ENCODE peak calls at places on chromosomes 4 and X, in four cellular contexts. B, R, U and C are unnamed samples.
A peak's percentile ranks its signal among the peaks of the same experiment; 100 is the strongest.

GRCh38 chr4:122346036-122346435 is 32.8 kb upstream of the ADAD1 start:
- DNase-seq in R (no peak), U (no peak), B (no peak), C (no peak)

GRCh38 chr4:97159625-97160024 is 983.7 kb downstream of the STPG2 start:
- DNase-seq in B (no peak), U (no peak), R (no peak), C (no peak)

GRCh38 chr4:54315561-54315960 is 86.5 kb downstream of the PDGFRA start:
- DNase-seq in B (no peak), U (no peak), R (no peak), C (no peak)

GRCh38 chr4:680091-680490 is 5.7 kb downstream of the MYL5 start:
- DNase-seq in U (no peak), R (peak; percentile 75), B (no peak), C (no peak)

GRCh38 chr4:21134994-21135393 is 434.7 kb downstream of the PACRGL start:
- DNase-seq in R (no peak), U (no peak), B (no peak), C (no peak)

GRCh38 chrX:139877710-139878414 is 55.0 kb downstream of the ATP11C start:
- DNase-seq in R (no peak), B (no peak), U (no peak), C (no peak)

GRCh38 chrX:39840141-39841126 is 257.3 kb downstream of the BCOR start:
- DNase-seq in R (no peak), U (no peak), B (no peak), C (no peak)

GRCh38 chr4:89998350-89999098 is 103.9 kb downstream of the MMRN1 start:
- DNase-seq in B (no peak), U (no peak), R (no peak), C (no peak)

GRCh38 chrX:108223606-108224005 is 132.0 kb downstream of the ATG4A start:
- DNase-seq in R (no peak), U (no peak), B (no peak), C (no peak)

DNA sequence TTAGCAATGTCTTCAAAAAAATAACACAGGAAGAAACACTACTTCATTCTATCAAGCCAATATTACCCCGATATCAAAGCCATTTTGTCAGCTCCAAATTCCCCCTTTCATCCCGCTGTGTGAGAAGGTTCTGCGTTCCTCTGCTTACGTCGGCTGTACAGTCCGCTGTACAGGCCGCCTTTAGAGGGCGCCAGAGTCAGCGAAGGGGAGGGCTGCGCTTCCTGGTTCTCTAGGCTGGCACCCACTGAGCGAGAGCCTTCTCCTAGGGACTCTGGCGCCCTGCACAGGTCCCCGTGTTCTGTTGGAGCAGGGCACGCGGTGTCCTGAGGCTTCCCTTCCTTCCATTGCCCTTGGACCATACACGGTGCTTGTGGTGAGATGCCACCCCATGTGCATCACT is 25.3 kb upstream of the CT45A1 start:
- DNase-seq in U (no peak), B (no peak), R (no peak), C (no peak)
- TF ChIP-seq CTCF in U (no peak), B (no peak), R (no peak), C (no peak)

GRCh38 chr4:83617371-83618021 is 81.6 kb downstream of the GPAT3 start:
- DNase-seq in B (peak; percentile 33), R (no peak), U (no peak), C (no peak)
- H3K9me3 ChIP-seq in B (peaks cover 4% of the 10 kb centered on the region), R (peaks cover 9% of the 10 kb centered on the region), U (no peaks in the 10 kb centered on the region), C (no peaks in the 10 kb centered on the region)

DNA sequence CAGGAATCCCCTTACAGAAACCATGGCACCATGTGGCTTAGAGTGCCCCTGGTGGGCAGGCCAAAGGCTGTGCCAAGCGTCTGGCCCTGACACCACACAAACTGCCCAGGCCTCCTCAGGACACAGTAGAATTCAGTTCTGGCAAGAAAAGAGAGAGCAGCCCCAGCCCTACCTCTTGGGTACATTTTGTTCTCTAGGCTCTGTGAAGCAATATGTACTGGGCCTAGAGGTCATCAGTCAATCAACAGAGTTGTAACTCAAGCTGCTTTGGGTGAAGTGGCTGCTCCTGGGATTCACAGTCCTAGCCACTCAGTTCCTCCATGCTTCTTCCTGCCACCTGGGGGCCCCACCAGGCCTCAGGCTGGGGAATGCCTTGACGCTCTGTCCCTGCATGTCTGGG is 158.1 kb upstream of the MAMLD1 start:
- DNase-seq in U (no peak), B (peak; percentile 40), R (no peak), C (no peak)
- TF ChIP-seq CTCF in U (no peak), B (no peak), R (no peak), C (no peak)

DNA sequence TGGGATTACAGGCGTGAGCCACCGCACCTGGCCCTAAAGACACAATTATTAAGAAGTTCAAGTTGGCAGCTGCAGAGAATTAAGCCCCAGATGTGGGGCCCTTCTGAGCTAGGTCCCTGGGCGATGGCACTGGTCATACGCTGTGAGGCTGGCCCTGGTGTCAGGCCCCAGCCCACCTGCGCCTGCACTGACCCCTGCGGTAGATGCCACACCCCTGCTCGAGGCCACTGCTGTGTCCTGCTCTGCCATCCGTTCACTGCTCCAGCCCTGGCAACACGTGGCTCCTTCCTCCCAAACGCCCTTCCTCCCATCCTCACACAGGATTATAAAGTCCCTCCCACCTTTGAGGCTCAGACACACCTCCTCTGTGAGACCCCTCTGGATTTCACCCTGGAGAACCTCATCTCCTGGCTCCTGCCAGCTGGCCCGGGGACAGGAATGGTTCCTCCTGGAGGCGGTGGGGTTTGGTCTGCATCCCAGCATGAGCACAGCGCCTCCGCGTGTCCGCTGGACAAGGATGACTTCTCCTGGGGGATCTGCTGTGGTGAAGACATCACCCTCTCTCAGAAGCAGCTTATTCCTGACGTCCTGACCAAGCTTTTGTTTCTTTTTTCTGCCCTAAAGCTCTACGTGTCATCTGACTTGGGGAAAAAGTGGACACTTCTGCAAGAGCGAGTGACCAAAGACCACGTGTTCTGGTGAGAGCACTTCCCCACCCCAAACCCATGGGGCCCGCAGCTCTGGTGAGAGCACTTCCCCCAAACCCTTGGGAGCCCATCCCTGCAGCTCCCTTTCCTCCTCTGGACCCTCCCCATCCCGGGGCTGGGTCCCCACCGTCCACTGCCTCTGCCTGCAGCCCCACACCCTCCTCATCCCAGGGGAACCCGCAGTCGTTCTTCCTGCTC is 219.0 kb upstream of the PSAPL1 start:
- DNase-seq in U (no peak), R (peak; percentile 78), B (no peak), C (peak; percentile 61)
- H3K9me3 ChIP-seq in U (no peaks in the 10 kb centered on the region), R (no peaks in the 10 kb centered on the region), B (no peaks in the 10 kb centered on the region), C (no peaks in the 10 kb centered on the region)

GRCh38 chr4:138494931-138495330 is 252.8 kb upstream of the SLC7A11 start:
- DNase-seq in B (no peak), R (no peak), U (no peak), C (no peak)
- TF ChIP-seq CTCF in B (no peak), R (no peak), U (no peak), C (no peak)

DNA sequence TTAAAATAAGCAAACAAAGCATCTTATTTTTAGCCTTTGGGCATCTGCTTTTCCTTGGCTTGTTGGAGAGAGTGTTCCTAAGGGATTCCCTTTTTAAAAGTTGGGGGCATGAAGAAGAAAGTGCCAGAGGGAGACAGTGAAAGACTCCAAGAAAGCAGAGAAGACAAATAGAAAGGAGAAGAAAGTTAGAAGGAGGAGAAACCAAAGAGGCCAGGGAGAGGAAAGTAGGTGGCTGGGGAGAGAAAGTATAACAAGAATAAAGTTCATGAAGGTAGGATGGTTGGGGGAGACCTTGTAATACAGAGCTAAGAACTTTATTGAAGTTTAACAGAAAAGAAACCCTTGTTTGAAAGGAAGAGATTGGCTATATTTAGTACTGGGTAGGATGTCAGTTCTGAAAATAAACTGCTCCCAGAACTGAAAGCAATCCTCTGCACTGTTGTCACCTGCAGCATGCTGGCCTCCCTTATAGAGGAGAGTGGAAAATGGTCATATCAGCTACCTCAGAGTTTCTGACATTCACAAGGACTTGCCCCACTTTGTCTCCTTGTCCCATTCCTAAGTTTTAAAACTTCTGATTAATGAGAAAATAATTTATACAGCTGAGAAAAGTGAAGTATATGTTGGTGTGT is 125.3 kb upstream of the VAMP7 start:
- DNase-seq in R (no peak), B (peak; percentile 26), U (no peak), C (no peak)
- H3K9me3 ChIP-seq in R (no peaks in the 10 kb centered on the region), B (no peaks in the 10 kb centered on the region), U (no peaks in the 10 kb centered on the region), C (no peaks in the 10 kb centered on the region)

DNA sequence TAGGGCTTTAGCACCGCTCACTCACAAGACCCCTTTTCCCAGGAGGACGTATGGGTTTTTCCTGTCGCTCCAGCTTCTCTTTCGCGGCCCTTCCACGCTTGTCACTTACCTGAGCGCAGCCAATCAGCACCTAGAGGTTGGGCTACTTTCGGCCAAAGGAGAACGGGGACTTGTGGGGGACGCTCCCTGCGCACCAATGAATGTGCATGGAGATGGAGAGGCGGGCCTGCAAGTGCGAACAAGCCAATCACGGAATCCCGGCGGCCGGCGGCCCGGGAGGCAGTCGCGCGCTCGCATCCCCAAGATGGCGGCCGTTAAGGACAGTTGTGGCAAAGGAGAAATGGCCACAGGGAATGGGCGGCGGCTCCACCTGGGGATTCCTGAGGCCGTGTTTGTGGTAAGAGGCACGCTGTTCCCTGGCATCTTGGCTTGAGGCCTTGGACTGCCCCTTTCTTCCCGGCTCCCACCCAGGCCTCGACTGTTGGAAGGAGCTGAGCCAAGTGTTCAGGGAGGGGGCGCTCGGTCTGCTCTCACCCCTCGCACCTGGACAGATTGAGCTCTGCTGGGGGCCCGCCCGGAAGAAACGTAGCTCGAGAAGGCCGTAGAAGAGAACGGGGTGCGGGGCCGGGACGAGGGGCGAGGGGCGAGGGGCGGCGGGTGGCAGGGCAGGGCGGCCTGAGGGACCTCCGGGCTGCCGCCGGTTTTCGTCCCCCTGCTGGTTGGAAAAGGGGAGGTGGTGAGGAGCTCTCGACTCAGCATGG is at the start of gene VBP1:
- DNase-seq in B (peak; percentile 92), R (peak; percentile 93), U (peak; percentile 97), C (peak; percentile 94)
- TF ChIP-seq CTCF in B (peak; percentile 51), R (peak; percentile 18), U (peak; percentile 26), C (no peak)